ENCODE peak calls at places on chromosomes 1 and 21, in five cellular contexts. One of them, this sample, is unnamed.

GRCh38 chr21:31316488-31317169 is 27.4 kb downstream of the TIAM1 start:
- DNase-seq in cardiac fibroblast: peak; percentile 36
- DNase-seq in GM03348: no peak
- DNase-seq in KBM-7: no peak
- DNase-seq in sigmoid colon: no peak
- DNase-seq in this sample: no peak

GRCh38 chr1:87478231-87478630 is 149.6 kb downstream of the LMO4 start:
- DNase-seq in KBM-7: no peak
- DNase-seq in sigmoid colon: no peak
- DNase-seq in cardiac fibroblast: peak; percentile 7
- DNase-seq in GM03348: no peak
- DNase-seq in this sample: no peak

GRCh38 chr1:33150522-33150921 is 31.3 kb downstream of the TRIM62 start:
- DNase-seq in cardiac fibroblast: no peak
- DNase-seq in GM03348: no peak
- DNase-seq in sigmoid colon: no peak
- DNase-seq in KBM-7: no peak
- DNase-seq in this sample: no peak

GRCh38 chr1:60281360-60281932 is 207.9 kb upstream of the C1orf87 start:
- DNase-seq in KBM-7: peak; percentile 69
- DNase-seq in cardiac fibroblast: peak; percentile 93
- DNase-seq in sigmoid colon: peak; percentile 69
- DNase-seq in GM03348: peak; percentile 75
- DNase-seq in this sample: peak; percentile 75

GRCh38 chr1:224380003-224380402 is 23.3 kb downstream of the CNIH4 start:
- DNase-seq in sigmoid colon: no peak
- DNase-seq in KBM-7: peak; percentile 84
- DNase-seq in cardiac fibroblast: no peak
- DNase-seq in GM03348: peak; percentile 13
- DNase-seq in this sample: no peak

GRCh38 chr1:182269097-182269496 is 122.5 kb downstream of the GLUL start:
- DNase-seq in cardiac fibroblast: no peak
- DNase-seq in GM03348: no peak
- DNase-seq in KBM-7: no peak
- DNase-seq in sigmoid colon: no peak
- DNase-seq in this sample: no peak

GRCh38 chr1:98331232-98331631 is 330.3 kb upstream of the SNX7 start:
- DNase-seq in cardiac fibroblast: peak; percentile 70
- DNase-seq in sigmoid colon: no peak
- DNase-seq in GM03348: peak; percentile 11
- DNase-seq in KBM-7: no peak
- DNase-seq in this sample: no peak

GRCh38 chr1:36530791-36531190 is 48.1 kb upstream of the CSF3R start:
- DNase-seq in KBM-7: no peak
- DNase-seq in GM03348: no peak
- DNase-seq in cardiac fibroblast: no peak
- DNase-seq in sigmoid colon: peak; percentile 26
- DNase-seq in this sample: no peak

GRCh38 chr21:44927587-44928461 is 7.1 kb upstream of the ITGB2 start:
- DNase-seq in GM03348: peak; percentile 81
- DNase-seq in KBM-7: peak; percentile 87
- DNase-seq in cardiac fibroblast: peak; percentile 77
- DNase-seq in sigmoid colon: no peak
- DNase-seq in this sample: no peak

GRCh38 chr1:226402615-226403521 is 5.0 kb downstream of the PARP1 start:
- DNase-seq in KBM-7: no peak
- DNase-seq in cardiac fibroblast: no peak
- DNase-seq in sigmoid colon: no peak
- DNase-seq in GM03348: no peak
- DNase-seq in this sample: peak; percentile 62

This sample was measured in pancreas.